ENCODE peak calls at places on chromosomes 3 and 15, in seven cellular contexts. D is left ventricle myocardium inferior, B is Caco-2, Y is astrocyte of the spinal cord, S is AG09309, H is neural progenitor cell, P is heart right ventricle. N is an unnamed sample.

GRCh38 chr3:127206611-127207516 is 13.9 kb downstream of the PRR23E start:
- DNase-seq in S (no peak), B (no peak), D (no peak), P (no peak), H (no peak), Y (no peak), N (no peak)

GRCh38 chr3:169327969-169328368 is 335.5 kb downstream of the MECOM start:
- DNase-seq in Y (no peak), D (no peak), S (no peak), B (peak), H (no peak), P (no peak), N (no peak)

GRCh38 chr3:53261712-53262111 is 5.9 kb upstream of the TKT start:
- DNase-seq in H (no peak), B (no peak), D (no peak), P (no peak), S (no peak), Y (no peak), N (no peak)

GRCh38 chr15:37733628-37734027 is 200.8 kb upstream of the TMCO5A start:
- DNase-seq in B (no peak), P (no peak), S (no peak), H (no peak), D (no peak), Y (peak), N (no peak)

GRCh38 chr15:82936966-82937647 is 15.4 kb downstream of the HOMER2 start:
- DNase-seq in P (no peak), H (no peak), B (no peak), Y (no peak), S (no peak), D (no peak), N (no peak)

GRCh38 chr15:61888074-61888780 is 172.0 kb downstream of the VPS13C start:
- DNase-seq in H (no peak), B (no peak), D (no peak), P (no peak), Y (no peak), S (no peak), N (no peak)

GRCh38 chr15:39685999-39686613 is 96.5 kb downstream of the FSIP1 start:
- DNase-seq in S (no peak), D (no peak), Y (peak), H (peak), P (peak), B (peak), N (peak)

GRCh38 chr15:50096158-50096821 is 22.7 kb downstream of the ATP8B4 start:
- DNase-seq in P (no peak), H (no peak), B (no peak), S (no peak), D (no peak), Y (no peak), N (no peak)

GRCh38 chr15:68154923-68155559 is 50.1 kb downstream of the CALML4 start:
- DNase-seq in P (peak), B (peak), S (peak), Y (peak), H (peak), D (no peak), N (peak)

GRCh38 chr15:65971741-65971995 is 102.4 kb downstream of the RAB11A start:
- DNase-seq in P (no peak), Y (no peak), H (no peak), S (no peak), B (no peak), D (no peak), N (no peak)

GRCh38 chr3:28667646-28668376 is 319.2 kb upstream of the AZI2 start:
- DNase-seq in S (peak), H (peak), D (peak), P (peak), Y (peak), B (peak), N (peak)

GRCh38 chr3:137770821-137771399 is 6.8 kb downstream of the SOX14 start:
- DNase-seq in S (no peak), B (no peak), D (no peak), Y (no peak), P (no peak), H (peak), N (no peak)

GRCh38 chr3:119831941-119832371 is 50.1 kb downstream of the NR1I2 start:
- DNase-seq in D (no peak), H (no peak), B (peak), P (no peak), S (no peak), Y (peak), N (no peak)

GRCh38 chr3:151265866-151266265 is 12.5 kb downstream of the P2RY14 start:
- DNase-seq in H (peak), D (no peak), S (no peak), Y (no peak), B (no peak), P (peak), N (no peak)

GRCh38 chr15:57943766-57944165 is 121.7 kb downstream of the ALDH1A2 start:
- DNase-seq in Y (no peak), H (no peak), S (no peak), D (no peak), P (no peak), B (no peak), N (no peak)

GRCh38 chr15:74302821-74303359 is 64.6 kb downstream of the CYP11A1 start:
- DNase-seq in Y (peak), P (peak), S (no peak), D (no peak), H (peak), B (peak), N (no peak)
- TF ChIP-seq CTCF in Y (peak), P (peak), S (peak), D (peak), H (peak), B (peak), N (peak)

GRCh38 chr3:168053115-168053514 is 42.6 kb downstream of the GOLIM4 start:
- DNase-seq in H (no peak), P (no peak), Y (no peak), S (no peak), B (no peak), D (no peak), N (no peak)
- TF ChIP-seq CTCF in H (no peak), P (peak), Y (peak), S (peak), B (no peak), D (peak), N (no peak)

GRCh38 chr15:94242257-94242656 is 10.9 kb downstream of the MCTP2 start:
- DNase-seq in B (no peak), Y (no peak), D (no peak), S (no peak), P (no peak), H (no peak), N (no peak)
- TF ChIP-seq CTCF in B (no peak), Y (no peak), D (no peak), S (no peak), P (no peak), H (no peak), N (no peak)

GRCh38 chr3:160210799-160211221 is 14.4 kb upstream of the C3orf80 start:
- DNase-seq in H (no peak), D (no peak), S (peak), P (no peak), B (peak), Y (peak), N (peak)
- TF ChIP-seq CTCF in H (peak), D (no peak), S (peak), P (peak), B (peak), Y (peak), N (peak)

GRCh38 chr15:42921049-42921731 is 612 bp upstream of the TTBK2 start:
- DNase-seq in D (no peak), P (no peak), Y (peak), B (peak), H (peak), S (no peak), N (no peak)
- TF ChIP-seq CTCF in D (peak), P (no peak), Y (no peak), B (no peak), H (no peak), S (no peak), N (no peak)

DNA sequence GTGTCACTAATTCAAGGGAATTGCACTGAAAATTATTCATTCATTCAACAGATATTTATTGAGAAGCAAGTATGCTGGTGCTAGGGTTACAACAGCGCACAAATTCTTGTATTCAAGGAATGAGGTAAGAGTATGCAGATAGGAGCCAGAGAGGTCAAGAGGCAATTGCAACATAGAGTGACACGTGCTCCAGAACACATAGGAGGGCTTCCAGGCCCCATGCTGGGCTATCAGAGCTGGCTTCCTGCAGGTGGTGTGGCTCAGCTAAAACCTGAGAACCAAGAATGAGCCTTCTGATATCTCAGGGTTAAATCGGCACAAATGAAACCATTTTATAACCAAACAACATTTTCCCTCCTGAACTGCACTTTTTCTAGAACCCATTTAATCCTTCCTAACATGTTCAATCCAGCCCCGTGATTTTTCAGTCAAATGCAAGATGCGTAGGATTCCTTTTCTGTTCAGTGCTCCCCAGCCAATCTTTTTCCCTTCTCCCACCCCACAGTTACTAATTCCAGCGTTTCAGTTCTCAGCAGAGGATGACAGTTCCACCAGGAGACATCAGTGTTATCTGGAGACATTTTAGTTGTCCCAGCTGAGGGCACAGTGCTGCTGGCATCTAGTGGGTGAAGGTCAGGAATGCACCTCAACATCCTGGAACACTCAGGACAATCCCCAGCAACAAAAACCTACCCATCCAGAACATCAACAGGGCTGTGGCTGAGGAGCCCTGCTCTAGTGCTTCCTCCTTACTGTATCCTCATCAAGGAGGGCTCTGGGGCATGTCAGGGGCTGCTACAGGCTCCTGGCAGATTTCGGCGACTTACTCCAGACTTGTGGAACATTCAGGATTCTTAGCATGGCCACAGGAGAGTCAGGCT is 13.1 kb downstream of the CCR5AS start:
- DNase-seq in H (no peak), S (no peak), Y (no peak), B (peak), D (no peak), P (no peak), N (no peak)
- TF ChIP-seq CTCF in H (no peak), S (no peak), Y (no peak), B (no peak), D (no peak), P (no peak), N (no peak)

DNA sequence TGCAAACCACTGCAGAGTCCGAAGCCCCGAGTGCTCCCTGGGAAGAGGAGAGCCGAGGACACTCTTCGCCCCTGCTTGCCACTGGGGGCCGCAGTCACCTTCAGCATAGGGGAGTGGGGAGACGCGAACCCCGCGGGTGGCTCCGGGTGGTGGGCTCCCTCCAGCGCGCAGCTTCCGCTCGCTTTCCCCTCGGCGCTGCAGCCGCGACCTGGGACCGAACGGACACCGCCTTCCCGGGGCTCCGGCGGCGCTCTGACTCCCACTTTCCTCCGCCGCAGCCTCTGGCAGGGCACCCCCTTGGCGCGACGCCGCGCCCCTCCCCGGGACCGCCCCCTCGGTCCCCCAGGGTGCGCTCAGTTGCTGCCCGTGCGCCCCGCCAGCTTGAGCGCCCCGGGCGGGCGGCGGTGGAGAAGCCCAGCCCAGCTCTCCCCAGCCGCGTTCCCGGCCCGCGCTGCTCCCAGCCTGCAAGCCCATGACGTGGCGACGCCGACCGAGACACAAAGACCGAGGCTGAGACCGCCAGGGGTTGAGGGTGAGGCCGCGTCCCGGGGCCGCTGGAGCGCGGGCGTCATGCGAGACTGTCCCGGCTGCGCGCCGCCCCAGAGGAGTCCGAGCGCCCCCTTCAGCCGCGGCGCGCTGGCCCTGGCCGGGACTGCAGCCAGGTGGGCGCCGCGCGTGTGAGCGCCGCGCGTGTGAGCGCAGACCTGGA is at the start of gene MINAR1:
- DNase-seq in H (peak), D (no peak), B (no peak), S (no peak), Y (peak), P (no peak), N (no peak)
- TF ChIP-seq CTCF in H (peak), D (no peak), B (no peak), S (peak), Y (peak), P (peak), N (no peak)

DNA sequence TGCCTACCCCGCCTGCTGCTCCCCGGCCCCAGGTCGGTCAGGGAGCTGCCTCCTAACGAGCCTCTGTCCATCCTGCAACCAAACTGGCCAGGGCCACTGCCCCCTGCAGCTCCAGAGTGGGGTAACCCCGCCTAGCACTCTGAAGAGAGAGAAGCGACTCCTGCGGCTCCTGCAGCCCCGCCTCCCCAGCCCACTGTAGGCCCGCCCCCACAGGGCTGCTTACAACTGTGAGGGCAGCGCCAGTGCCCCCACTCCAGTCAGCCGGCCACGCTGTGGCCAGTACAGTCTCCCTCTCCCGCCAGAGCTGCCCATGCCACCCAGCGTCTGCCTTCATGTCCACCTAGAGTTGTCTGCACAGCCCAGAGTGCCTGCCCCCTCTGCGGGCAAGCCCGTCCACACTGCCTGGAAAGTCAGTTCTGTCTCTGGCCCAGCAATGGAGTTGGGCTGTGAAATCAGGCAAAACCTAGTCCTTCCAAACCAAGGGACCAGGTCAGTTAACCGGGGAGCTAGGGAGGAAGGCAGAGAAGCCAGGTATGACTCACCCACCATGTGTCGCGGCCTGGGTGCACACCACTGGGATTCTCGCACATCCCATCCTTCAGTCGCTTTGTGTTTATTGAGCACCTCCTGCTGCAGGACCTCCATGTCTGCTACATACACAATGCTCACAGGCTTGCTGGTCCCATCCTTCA is 2.4 kb downstream of the UCN2 start:
- DNase-seq in Y (peak), B (peak), S (no peak), D (peak), H (peak), P (peak), N (no peak)
- TF ChIP-seq CTCF in Y (peak), B (no peak), S (peak), D (peak), H (peak), P (peak), N (no peak)

DNA sequence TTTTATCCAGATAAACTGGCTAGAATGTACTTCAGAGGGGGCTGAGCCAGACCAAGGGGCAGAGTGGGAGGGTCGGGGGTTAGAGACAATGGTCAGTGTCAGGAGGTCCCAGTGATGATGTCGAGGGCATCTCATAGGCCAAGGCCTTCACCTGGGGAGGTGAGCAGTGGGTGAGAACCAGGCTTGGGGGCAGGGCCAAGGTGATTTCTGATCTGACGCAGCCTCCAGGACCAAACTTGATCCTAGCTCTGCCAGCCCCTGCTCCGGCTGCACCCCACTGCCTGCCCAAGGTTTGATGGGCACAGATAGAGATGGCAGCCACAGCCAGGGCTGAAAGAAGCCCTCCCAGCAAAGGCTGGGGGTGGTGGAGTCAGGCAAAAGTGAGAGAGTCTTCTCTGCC is 14.9 kb downstream of the XYLB start:
- DNase-seq in S (no peak), Y (no peak), P (no peak), D (no peak), B (no peak), H (no peak), N (no peak)
- TF ChIP-seq CTCF in S (no peak), Y (no peak), P (no peak), D (no peak), B (no peak), H (no peak), N (no peak)

DNA sequence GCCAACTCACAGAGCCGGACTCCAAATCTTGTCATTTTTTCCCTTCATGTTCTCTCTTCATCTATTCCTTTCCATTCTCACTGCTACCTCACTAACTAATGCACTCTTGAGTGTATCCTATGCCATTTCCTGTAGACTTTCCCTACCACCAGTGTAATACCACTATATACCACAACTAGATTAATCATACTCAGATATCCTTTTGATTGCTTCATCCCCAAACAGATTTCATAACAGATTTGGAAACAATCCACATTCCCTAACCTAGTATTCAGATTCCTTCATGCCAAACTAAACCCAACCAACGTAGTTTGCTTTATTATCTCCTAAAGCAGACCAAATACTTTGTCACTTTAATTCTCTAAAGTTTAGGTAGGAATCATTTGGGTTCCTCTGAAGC is 2.6 kb upstream of the PLOD2 start:
- DNase-seq in D (no peak), B (no peak), S (peak), P (no peak), H (no peak), Y (peak), N (no peak)
- TF ChIP-seq CTCF in D (no peak), B (no peak), S (no peak), P (no peak), H (no peak), Y (no peak), N (no peak)

N was measured in HCT116.